ENCODE peak calls at places on chromosomes 2 and 18, in four cellular contexts. T, C, J and H are unnamed samples.

GRCh38 chr2:174729797-174730529 is 34.3 kb downstream of the CHRNA1 start:
- DNase-seq in J (no peak), T (no peak), C (no peak), H (no peak)

GRCh38 chr2:215782965-215783364 is 230.4 kb downstream of the MREG start:
- DNase-seq in J (no peak), T (no peak), C (no peak), H (no peak)

GRCh38 chr2:38620282-38620977 is 17.7 kb upstream of the HNRNPLL start:
- DNase-seq in T (no peak), J (no peak), C (no peak), H (no peak)

GRCh38 chr2:236584521-236585384 is 15.1 kb downstream of the ACKR3 start:
- DNase-seq in C (no peak), T (no peak), J (no peak), H (no peak)

GRCh38 chr2:36486546-36487044 is 111.4 kb downstream of the FEZ2 start:
- DNase-seq in T (no peak), C (no peak), J (no peak), H (no peak)

GRCh38 chr18:10420561-10421352 is 33.7 kb upstream of the APCDD1 start:
- DNase-seq in J (no peak), C (no peak), T (no peak), H (no peak)

GRCh38 chr2:60091884-60092283 is 461.6 kb downstream of the BCL11A start:
- DNase-seq in C (peak; percentile 20), T (no peak), J (no peak), H (no peak)

GRCh38 chr2:11013196-11013595 is 101.5 kb downstream of the KCNF1 start:
- DNase-seq in T (no peak), J (no peak), C (no peak), H (no peak)

GRCh38 chr18:21686282-21687105 is 18.1 kb downstream of the ABHD3 start:
- DNase-seq in T (no peak), J (no peak), C (no peak), H (no peak)

GRCh38 chr2:25417715-25418369 is 76.1 kb upstream of the DNMT3A start:
- DNase-seq in C (no peak), T (no peak), J (no peak), H (no peak)

GRCh38 chr2:12211326-12212170 is 465.1 kb downstream of the LPIN1 start:
- DNase-seq in J (no peak), C (no peak), T (peak; percentile 91), H (no peak)

GRCh38 chr2:239827511-239827865 is 197.7 kb downstream of the NDUFA10 start:
- DNase-seq in C (peak; percentile 6), J (no peak), T (no peak), H (peak; percentile 6)

GRCh38 chr18:79877163-79878091 is 74.0 kb downstream of the SLC66A2 start:
- DNase-seq in J (no peak), C (no peak), T (no peak), H (no peak)